ENCODE peak calls at places on chromosomes 11 and 22, in nine cellular contexts. G, Q, U, V, C, M, K, T and L are unnamed samples.

GRCh38 chr11:18314794-18315523 is 7.0 kb downstream of the HPS5 start:
- DNase-seq in G (no peak), Q (no peak), U (no peak), V (peak; percentile 62), C (no peak), M (no peak), K (peak; percentile 56), T (no peak), L (no peak)

GRCh38 chr22:25392584-25392983 is 171.9 kb upstream of the GRK3 start:
- DNase-seq in G (no peak), Q (no peak), U (no peak), V (no peak), C (no peak), M (no peak), K (no peak), T (no peak), L (no peak)

GRCh38 chr11:78564889-78565467 is 9.7 kb downstream of the NARS2 start:
- DNase-seq in G (no peak), Q (no peak), U (peak; percentile 10), V (no peak), C (peak; percentile 24), M (no peak), K (no peak), T (no peak), L (no peak)

GRCh38 chr22:18088825-18089568 is 11.2 kb downstream of the PEX26 start:
- DNase-seq in G (no peak), Q (no peak), U (no peak), V (no peak), C (no peak), M (no peak), K (no peak), T (no peak), L (no peak)

GRCh38 chr11:1852885-1853284 is at the start of gene LSP1:
- DNase-seq in G (no peak), Q (no peak), U (no peak), V (no peak), C (no peak), M (no peak), K (no peak), T (no peak), L (no peak)

GRCh38 chr22:42691440-42691839 is 29.2 kb downstream of the A4GALT start:
- DNase-seq in G (no peak), Q (no peak), U (no peak), V (no peak), C (no peak), M (no peak), K (no peak), T (no peak), L (no peak)

GRCh38 chr11:43880640-43881159 is at the start of gene ALKBH3:
- DNase-seq in G (peak; percentile 97), Q (peak; percentile 87), U (peak; percentile 97), V (peak; percentile 96), C (peak; percentile 91), M (peak; percentile 85), K (peak; percentile 93), T (peak; percentile 95), L (peak; percentile 100)

GRCh38 chr22:31497148-31497938 is 1.0 kb downstream of the SFI1 start:
- DNase-seq in G (no peak), Q (no peak), U (no peak), V (no peak), C (peak; percentile 4), M (no peak), K (no peak), T (no peak), L (no peak)

GRCh38 chr22:35961480-35961902 is 67.1 kb downstream of the RBFOX2 start:
- DNase-seq in G (peak; percentile 96), Q (no peak), U (peak; percentile 68), V (peak; percentile 94), C (no peak), M (no peak), K (peak; percentile 94), T (peak; percentile 86), L (peak; percentile 48)

GRCh38 chr11:18650859-18651557 is 16.9 kb upstream of the SPTY2D1 start:
- DNase-seq in G (peak; percentile 94), Q (peak; percentile 69), U (peak; percentile 66), V (peak; percentile 18), C (peak; percentile 62), M (peak; percentile 59), K (no peak), T (peak; percentile 64), L (peak; percentile 80)

GRCh38 chr11:102341844-102342318 is 5.1 kb upstream of the BIRC2 start:
- DNase-seq in G (peak; percentile 94), Q (peak; percentile 89), U (peak; percentile 90), V (peak; percentile 78), C (peak; percentile 93), M (peak; percentile 68), K (peak; percentile 71), T (peak; percentile 88), L (peak; percentile 91)

GRCh38 chr11:45209000-45209399 is 62.6 kb downstream of the PRDM11 start:
- DNase-seq in G (no peak), Q (no peak), U (no peak), V (no peak), C (no peak), M (no peak), K (no peak), T (no peak), L (no peak)

GRCh38 chr11:6663794-6664478 is 8.3 kb upstream of the DCHS1 start:
- DNase-seq in G (no peak), Q (no peak), U (no peak), V (no peak), C (no peak), M (no peak), K (no peak), T (no peak), L (no peak)

GRCh38 chr22:37043828-37044538 is 7.6 kb upstream of the KCTD17 start:
- DNase-seq in G (peak; percentile 68), Q (peak; percentile 47), U (peak; percentile 31), V (peak; percentile 45), C (peak; percentile 66), M (peak; percentile 74), K (no peak), T (peak; percentile 55), L (peak; percentile 38)

DNA sequence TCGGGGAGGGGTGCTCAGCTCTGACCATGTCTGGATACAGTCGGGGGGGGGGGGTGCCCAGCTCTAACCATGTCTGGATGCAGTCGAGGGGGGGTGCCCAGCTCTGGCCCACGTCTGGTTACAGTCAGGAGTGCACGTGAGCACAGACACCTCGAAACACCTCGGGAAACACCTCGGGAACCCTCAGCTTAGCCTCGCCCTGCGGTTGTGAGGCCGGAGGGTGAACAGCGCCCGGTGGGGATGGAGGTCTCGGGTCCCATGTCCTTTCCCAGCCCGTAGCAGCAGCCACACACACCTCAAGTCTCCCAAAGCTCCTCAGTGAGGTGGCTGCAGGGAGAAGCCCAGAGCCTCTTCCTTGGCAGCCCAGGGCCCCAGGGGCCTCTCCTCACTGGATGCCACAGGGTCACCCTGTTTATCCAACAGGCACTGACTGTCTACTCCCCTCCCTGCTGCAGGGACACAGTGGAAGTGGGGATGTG is 2.1 kb downstream of the SIGIRR start:
- DNase-seq in G (no peak), Q (no peak), U (no peak), V (no peak), C (no peak), M (no peak), K (no peak), T (no peak), L (no peak)
- TF ChIP-seq EZH2 in G (no peak), Q (no peak), U (no peak), V (no peak), C (no peak), M (no peak), K (no peak), T (no peak), L (no peak)

DNA sequence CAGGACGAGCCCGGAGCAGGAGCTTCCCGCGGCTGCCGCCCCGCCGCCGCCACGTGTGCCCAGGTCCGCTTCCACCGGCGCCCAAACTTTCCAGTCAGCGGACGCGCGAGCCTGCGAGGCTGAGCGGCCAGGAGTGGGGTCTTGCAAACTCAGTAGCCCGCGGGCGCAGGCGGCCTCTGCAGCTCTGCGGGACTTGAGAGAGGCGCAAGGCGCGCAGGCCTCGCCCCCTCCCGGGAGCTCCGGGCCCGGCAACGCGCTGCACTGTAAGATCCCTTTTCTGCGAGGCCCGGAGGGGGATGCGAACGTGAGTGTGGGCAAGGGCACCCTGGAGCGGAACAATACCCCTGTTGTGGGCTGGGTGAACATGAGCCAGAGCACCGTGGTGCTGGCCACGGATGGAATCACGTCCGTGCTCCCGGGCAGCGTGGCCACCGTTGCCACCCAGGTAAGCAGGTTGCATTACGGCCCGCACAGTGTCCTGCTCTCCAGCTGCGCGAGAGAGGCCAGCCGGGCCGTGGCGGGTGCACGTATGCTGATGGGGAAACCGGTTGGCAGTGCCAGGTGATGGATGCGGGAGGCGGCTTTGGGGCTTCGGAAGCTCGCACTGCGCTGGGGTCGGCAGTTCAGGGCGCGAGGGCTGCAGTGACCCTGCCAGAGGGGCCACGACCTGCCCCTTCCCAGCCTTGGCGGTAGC is 2.0 kb downstream of the SLC6A5 start:
- DNase-seq in G (peak; percentile 66), Q (no peak), U (no peak), V (no peak), C (no peak), M (no peak), K (no peak), T (peak; percentile 71), L (no peak)
- TF ChIP-seq EZH2 in G (peak; percentile 52), Q (no peak), U (no peak), V (peak; percentile 41), C (no peak), M (no peak), K (peak; percentile 60), T (peak; percentile 99), L (peak; percentile 85)

DNA sequence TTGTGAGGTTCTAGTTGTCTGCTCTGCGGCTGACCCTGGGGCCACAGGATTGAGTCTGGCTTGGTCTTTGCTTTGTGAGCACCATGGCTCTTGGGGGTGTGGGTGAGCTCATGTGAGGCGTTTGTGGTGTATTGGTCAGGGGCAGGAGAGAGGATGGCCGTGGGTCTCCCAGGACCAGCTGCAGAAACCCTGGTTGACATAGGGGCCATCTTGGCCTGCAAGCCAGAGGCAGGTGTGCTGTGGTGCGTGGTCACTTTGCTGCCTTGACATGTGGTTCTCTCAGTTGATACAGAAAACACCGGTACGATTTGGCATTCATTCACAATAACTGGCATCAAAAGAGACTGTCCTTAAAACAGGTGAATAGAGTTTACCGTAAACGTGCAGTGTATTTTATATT is 11.3 kb downstream of the PHRF1 start:
- DNase-seq in G (no peak), Q (no peak), U (no peak), V (no peak), C (no peak), M (no peak), K (no peak), T (no peak), L (no peak)
- TF ChIP-seq EZH2 in G (no peak), Q (no peak), U (no peak), V (no peak), C (no peak), M (no peak), K (no peak), T (no peak), L (no peak)

DNA sequence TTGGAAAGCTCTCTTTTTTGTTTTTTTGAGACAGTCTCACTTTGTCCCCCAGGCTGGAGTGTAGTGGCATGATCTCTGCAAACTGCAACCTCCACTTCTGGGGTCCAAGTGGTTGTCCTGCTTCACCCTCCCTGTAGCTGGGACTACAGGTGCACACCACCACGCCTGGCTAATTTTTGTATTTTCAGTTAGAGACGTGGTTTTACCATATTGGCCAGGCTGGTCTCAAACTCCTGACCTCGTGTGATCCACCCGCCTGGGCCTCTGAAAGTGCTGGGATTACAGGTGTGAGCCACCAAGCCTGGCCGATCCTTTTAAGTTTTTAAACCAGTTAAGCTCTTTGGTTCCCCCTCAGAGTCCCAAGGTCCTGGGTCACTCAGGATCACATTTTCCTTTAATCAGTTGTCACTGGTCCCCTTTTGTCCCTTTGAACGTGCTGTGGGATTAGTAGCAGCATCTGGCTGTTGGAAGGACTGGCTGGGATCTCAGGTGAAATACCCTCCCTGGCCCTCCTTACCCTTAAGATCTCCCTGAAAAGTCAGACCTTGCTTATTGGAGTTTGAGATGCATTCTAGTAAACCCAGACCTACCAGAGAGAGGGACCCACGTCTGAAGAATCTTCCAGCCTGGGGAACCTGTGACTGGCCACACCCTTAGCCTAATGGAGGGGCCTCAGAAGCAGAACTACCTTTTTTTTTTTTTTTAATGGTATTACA is 8.1 kb downstream of the MALAT1 start:
- DNase-seq in G (peak; percentile 81), Q (peak; percentile 91), U (peak; percentile 85), V (no peak), C (peak; percentile 56), M (no peak), K (peak; percentile 61), T (peak; percentile 79), L (peak; percentile 70)
- TF ChIP-seq EZH2 in G (no peak), Q (no peak), U (no peak), V (no peak), C (no peak), M (no peak), K (no peak), T (no peak), L (no peak)